ENCODE peak calls at places on chromosomes 4 and X, in five cellular contexts. V, A, Y, E and Z are unnamed samples.

GRCh38 chr4:120694973-120695372 is 227.6 kb downstream of the PRDM5 start:
- DNase-seq in V (no peak), A (no peak), Y (peak; percentile 16), E (no peak), Z (no peak)

GRCh38 chrX:44344194-44344593 is 722 bp upstream of the EFHC2 start:
- DNase-seq in V (no peak), A (peak; percentile 41), Y (no peak), E (no peak), Z (peak; percentile 19)

GRCh38 chrX:82081027-82081426 is 879.1 kb downstream of the SH3BGRL start:
- DNase-seq in V (no peak), A (no peak), Y (no peak), E (no peak), Z (no peak)

GRCh38 chrX:17654116-17654515 is 83.2 kb upstream of the SCML1 start:
- DNase-seq in V (peak; percentile 25), A (peak; percentile 23), Y (no peak), E (no peak), Z (peak; percentile 11)

GRCh38 chr4:86529450-86529849 is 64.7 kb upstream of the PTPN13 start:
- DNase-seq in V (no peak), A (no peak), Y (no peak), E (no peak), Z (no peak)

GRCh38 chr4:37788782-37789181 is 37.7 kb upstream of the PGM2 start:
- DNase-seq in V (no peak), A (no peak), Y (no peak), E (no peak), Z (no peak)

GRCh38 chr4:121900132-121900983 is 30.1 kb upstream of the BBS7 start:
- DNase-seq in V (peak; percentile 56), A (no peak), Y (peak; percentile 5), E (no peak), Z (peak; percentile 61)

GRCh38 chrX:13367950-13368349 is 48.1 kb upstream of the ATXN3L start:
- DNase-seq in V (no peak), A (no peak), Y (no peak), E (no peak), Z (no peak)

GRCh38 chrX:119736206-119736764 is 22.1 kb upstream of the SOWAHD start:
- DNase-seq in V (no peak), A (no peak), Y (no peak), E (no peak), Z (no peak)

GRCh38 chrX:129585691-129586090 is 45.6 kb downstream of the OCRL start:
- DNase-seq in V (no peak), A (no peak), Y (no peak), E (no peak), Z (no peak)

GRCh38 chr4:167622481-167623240 is 388.4 kb upstream of the SPOCK3 start:
- DNase-seq in V (peak; percentile 78), A (peak; percentile 5), Y (no peak), E (no peak), Z (peak; percentile 68)

GRCh38 chr4:7739918-7740865 is 199.5 kb downstream of the AFAP1 start:
- DNase-seq in V (no peak), A (no peak), Y (no peak), E (no peak), Z (no peak)

GRCh38 chr4:154911097-154911496 is 130.0 kb downstream of the RBM46 start:
- DNase-seq in V (no peak), A (no peak), Y (no peak), E (no peak), Z (no peak)

GRCh38 chrX:75038925-75039324 is 113.7 kb upstream of the NEXMIF start:
- DNase-seq in V (no peak), A (no peak), Y (no peak), E (no peak), Z (peak; percentile 34)

GRCh38 chrX:150935466-150935865 is 37.0 kb upstream of the CD99L2 start:
- DNase-seq in V (no peak), A (no peak), Y (no peak), E (no peak), Z (no peak)

GRCh38 chrX:37685452-37686347 is at the start of gene XK:
- DNase-seq in V (peak; percentile 57), A (peak; percentile 4), Y (no peak), E (peak; percentile 77), Z (peak; percentile 34)